ENCODE peak calls at places on chromosomes 13 and 19, in nine cellular contexts. T is A549, L is GM23338, Q is GM12878, U is HCT116, V is SK-N-SH, J is K562, Y is Panc1, E is HepG2. G is an unnamed sample.

GRCh38 chr13:74573654-74574053 is 439.4 kb upstream of the KLF12 start:
- DNase-seq in E (peak), T (peak), V (no peak), L (peak), Y (no peak), U (no peak), Q (no peak), J (peak), G (no peak)

GRCh38 chr19:45151821-45152503 is 8.8 kb downstream of the NKPD1 start:
- DNase-seq in E (no peak), T (no peak), L (peak), V (no peak), Y (no peak), Q (no peak), J (no peak), U (no peak), G (no peak)

GRCh38 chr19:35349614-35350521 is 2.2 kb downstream of the FFAR1 start:
- DNase-seq in Q (no peak), L (no peak), T (no peak), Y (no peak), J (no peak), V (no peak), E (no peak), U (no peak), G (no peak)

GRCh38 chr13:30421093-30422055 is 919 bp upstream of the UBE2L5 start:
- DNase-seq in T (peak), Y (no peak), V (peak), Q (no peak), J (peak), U (no peak), E (no peak), L (peak), G (peak)

GRCh38 chr13:89380101-89380500 is 1708.9 kb downstream of the SLITRK5 start:
- DNase-seq in V (no peak), Q (no peak), U (peak), J (no peak), E (peak), L (no peak), T (peak), Y (no peak), G (peak)

GRCh38 chr13:58597552-58597951 is 966.0 kb downstream of the PCDH17 start:
- DNase-seq in Y (no peak), L (no peak), J (no peak), V (no peak), U (no peak), T (no peak), Q (no peak), E (no peak), G (no peak)

GRCh38 chr19:16496613-16496983 is 404 bp downstream of the C19orf44 start:
- DNase-seq in J (peak), L (peak), U (no peak), T (no peak), Y (no peak), V (no peak), Q (no peak), E (no peak), G (no peak)

GRCh38 chr19:29715695-29716581 is 877 bp upstream of the C19orf12 start:
- DNase-seq in V (no peak), L (peak), U (no peak), T (peak), J (peak), Y (no peak), E (peak), Q (no peak), G (peak)

GRCh38 chr19:49691243-49692101 is 556 bp downstream of the CPT1C start:
- DNase-seq in L (peak), V (peak), E (no peak), U (no peak), J (no peak), T (no peak), Y (no peak), Q (no peak), G (no peak)

GRCh38 chr19:3849092-3849491 is 19.7 kb downstream of the ZFR2 start:
- DNase-seq in Q (no peak), T (no peak), J (peak), V (peak), L (peak), U (peak), Y (no peak), E (peak), G (peak)

GRCh38 chr19:6678690-6679109 is 8.7 kb upstream of the TNFSF14 start:
- DNase-seq in Y (no peak), V (no peak), J (no peak), T (no peak), L (no peak), U (no peak), E (no peak), Q (no peak), G (no peak)

GRCh38 chr13:41213316-41213715 is 18.9 kb upstream of the KBTBD7 start:
- DNase-seq in Q (no peak), V (no peak), Y (no peak), E (no peak), L (no peak), U (no peak), T (no peak), J (no peak), G (no peak)

GRCh38 chr19:5537870-5538269 is 29.9 kb downstream of the TINCR start:
- DNase-seq in E (no peak), Y (no peak), L (no peak), V (no peak), T (no peak), J (no peak), Q (no peak), U (no peak), G (no peak)

GRCh38 chr19:41705393-41706174 is 2.8 kb upstream of the CEACAM5 start:
- DNase-seq in U (no peak), J (peak), Q (no peak), Y (no peak), T (peak), E (no peak), L (peak), V (no peak), G (no peak)

GRCh38 chr19:912181-913079 is 589 bp downstream of the R3HDM4 start:
- DNase-seq in U (no peak), L (no peak), T (no peak), Q (no peak), Y (no peak), E (no peak), V (no peak), J (peak), G (no peak)

GRCh38 chr19:16661480-16662034 is 618 bp downstream of the TMEM38A start:
- DNase-seq in Y (no peak), E (no peak), V (peak), T (no peak), Q (no peak), U (no peak), J (peak), L (peak), G (no peak)

GRCh38 chr19:52566588-52566987 is 3.5 kb upstream of the ZNF701 start:
- DNase-seq in L (no peak), Y (peak), E (no peak), U (no peak), Q (no peak), J (peak), V (no peak), T (peak), G (no peak)

GRCh38 chr13:95784161-95784880 is 107.4 kb downstream of the DNAJC3 start:
- DNase-seq in L (no peak), U (no peak), J (no peak), V (no peak), E (peak), Y (no peak), Q (no peak), T (peak), G (no peak)

GRCh38 chr13:38346764-38347163 is 2.9 kb upstream of the UFM1 start:
- DNase-seq in Q (no peak), J (no peak), T (no peak), E (no peak), Y (no peak), V (no peak), L (peak), U (no peak), G (no peak)

GRCh38 chr13:30367296-30367695 is 55.0 kb upstream of the UBE2L5 start:
- DNase-seq in L (no peak), U (no peak), Q (no peak), E (no peak), J (no peak), T (no peak), V (no peak), Y (no peak), G (no peak)

GRCh38 chr13:83853771-83854170 is 28.5 kb downstream of the SLITRK1 start:
- DNase-seq in Q (no peak), J (no peak), L (no peak), U (no peak), E (no peak), Y (no peak), T (no peak), V (no peak), G (no peak)

GRCh38 chr13:96426160-96426559 is 336.3 kb downstream of the HS6ST3 start:
- DNase-seq in L (no peak), E (no peak), U (no peak), Y (no peak), V (no peak), Q (no peak), J (no peak), T (no peak), G (no peak)

GRCh38 chr13:57740719-57741118 is 109.2 kb downstream of the PCDH17 start:
- DNase-seq in J (no peak), Q (no peak), V (peak), L (no peak), U (no peak), E (no peak), T (no peak), Y (no peak), G (no peak)

GRCh38 chr19:54420383-54421168 is 5.3 kb downstream of the TTYH1 start:
- DNase-seq in V (no peak), E (peak), T (peak), U (no peak), Q (no peak), L (peak), J (no peak), Y (no peak), G (no peak)

GRCh38 chr19:5803441-5803751 is 1.5 kb upstream of the NRTN start:
- DNase-seq in J (no peak), Y (no peak), E (no peak), T (no peak), V (no peak), L (no peak), Q (no peak), U (no peak), G (no peak)

GRCh38 chr13:49319555-49320350 is 72.0 kb downstream of the CDADC1 start:
- DNase-seq in Y (no peak), U (no peak), V (no peak), Q (no peak), L (no peak), T (no peak), J (no peak), E (no peak), G (no peak)

DNA sequence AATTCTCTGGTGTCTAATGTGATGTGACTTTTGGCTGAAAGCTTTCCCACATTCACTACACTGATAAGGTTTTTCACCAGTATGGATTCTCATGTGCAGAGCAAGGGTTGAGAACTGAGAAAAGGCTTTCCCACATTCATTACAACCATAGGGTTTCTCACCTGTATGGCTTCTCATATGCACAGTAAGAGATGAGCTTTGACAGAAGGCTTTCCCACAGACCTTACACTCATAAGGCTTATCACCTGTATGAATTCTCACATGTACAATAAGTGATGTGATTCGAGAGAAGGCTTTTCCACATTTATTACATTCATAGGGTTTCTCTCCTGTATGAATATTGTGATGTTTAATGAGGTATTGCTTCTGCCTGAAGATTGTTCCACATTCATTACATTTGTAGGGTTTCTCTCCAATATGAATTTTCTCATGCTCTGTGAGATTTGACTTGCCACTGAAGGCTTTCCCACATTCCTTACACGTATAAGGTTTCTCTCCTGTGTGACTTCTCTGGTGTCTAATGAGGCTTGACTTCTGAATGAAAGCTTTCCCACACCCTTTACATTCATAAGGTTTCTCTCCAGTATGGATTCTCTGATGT is 14.0 kb downstream of the ZNF260 start:
- DNase-seq in L (no peak), Y (no peak), Q (no peak), J (no peak), E (no peak), V (no peak), T (peak), U (no peak), G (no peak)
- H3K27ac ChIP-seq in L (no peak), Y (no peak), Q (no peak), J (no peak), E (no peak), V (no peak), T (no peak), U (no peak), G (no peak)

GRCh38 chr19:14006766-14007562 is 844 bp upstream of the RFX1 start:
- DNase-seq in Q (no peak), J (peak), E (no peak), T (no peak), Y (no peak), V (peak), U (no peak), L (peak), G (peak)
- TF ChIP-seq REST in Q (no peak), J (peak), E (no peak), T (no peak), Y (peak), V (no peak), U (no peak), L (no peak), G (peak)

GRCh38 chr13:27182844-27183497 is 11.4 kb upstream of the USP12 start:
- DNase-seq in E (peak), Y (peak), L (no peak), U (peak), T (peak), Q (no peak), J (peak), V (no peak), G (no peak)
- H3K27ac ChIP-seq in E (no peak), Y (peak), L (no peak), U (peak), T (peak), Q (no peak), J (peak), V (peak), G (no peak)

DNA sequence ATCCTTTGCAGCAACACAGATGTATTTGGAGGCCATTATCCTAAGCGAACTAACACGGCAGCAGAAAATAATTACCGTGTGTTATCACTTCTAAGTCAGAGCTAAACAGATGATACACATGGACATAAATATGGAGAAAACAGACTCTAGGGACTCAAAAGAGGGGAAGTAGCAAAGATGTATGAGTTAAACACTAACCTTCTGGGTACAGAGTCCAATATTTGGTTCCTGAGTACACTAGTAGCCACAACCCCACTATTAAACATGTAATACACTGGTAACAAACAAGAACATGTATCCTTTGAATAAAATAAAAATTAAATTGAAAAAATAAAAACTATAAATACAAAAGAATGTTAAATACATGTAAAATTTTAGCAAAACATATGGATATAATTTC is 118.0 kb upstream of the SLITRK5 start:
- DNase-seq in U (no peak), T (no peak), V (no peak), Y (no peak), L (no peak), Q (no peak), E (peak), J (no peak), G (no peak)
- TF ChIP-seq REST in U (no peak), T (no peak), V (no peak), Y (no peak), L (no peak), Q (no peak), E (no peak), J (no peak), G (no peak)

DNA sequence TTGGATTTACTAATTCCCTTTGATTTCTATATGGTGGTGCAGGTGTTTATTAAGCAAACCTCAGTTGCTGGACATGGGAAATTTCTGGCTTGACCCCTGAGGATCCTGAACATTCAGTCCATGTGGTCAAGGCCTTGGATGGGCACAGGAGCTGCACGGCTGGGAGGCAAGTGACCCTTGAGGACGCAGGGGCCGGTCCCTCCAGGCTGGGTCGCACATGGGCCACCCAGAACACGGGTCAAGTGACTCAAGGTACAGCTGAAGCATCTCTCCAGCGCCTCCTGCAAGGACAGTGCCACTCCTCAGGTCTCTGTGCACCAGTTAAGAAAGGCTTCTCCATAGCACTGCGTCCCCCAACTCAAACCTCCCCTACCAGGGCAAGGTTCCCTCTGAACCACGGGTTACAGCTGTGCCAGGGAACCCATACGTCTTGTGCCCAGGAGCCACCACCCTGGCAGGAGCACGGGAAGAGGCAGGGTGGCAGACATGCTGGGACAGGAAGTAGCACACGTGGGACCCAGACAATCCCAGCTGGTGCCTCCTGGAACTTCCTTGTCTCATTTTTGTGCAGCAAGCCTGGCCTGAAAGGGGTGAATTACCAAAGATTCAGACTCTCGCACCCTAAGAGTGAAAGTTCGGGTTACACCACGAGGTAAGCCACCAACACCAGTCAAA is 93.1 kb downstream of the SPACA7 start:
- DNase-seq in T (no peak), Q (no peak), E (no peak), J (no peak), L (no peak), V (no peak), U (no peak), Y (no peak), G (no peak)
- H3K27ac ChIP-seq in T (no peak), Q (no peak), E (no peak), J (no peak), L (no peak), V (no peak), U (no peak), Y (no peak), G (no peak)

G was measured in HL-60.